ENCODE peak calls at places on chromosomes 6 and 20, in eight cellular contexts. B is K562; E is stimulated activated CD4-positive, alpha-beta T cell treated with anti-CD3 and anti-CD28 coated beads, Interleukin-2, amount 100 ng/mL, for 24 hours; Y is T-helper 9 cell; O is Calu3; R is psoas muscle; U is Ammon's horn; M is RPMI7951. V is an unnamed sample.

GRCh38 chr20:41317536-41318270 is at the start of gene ZHX3:
- DNase-seq in B (peak; percentile 100), E (peak; percentile 97), Y (peak; percentile 88), O (peak; percentile 100), R (peak; percentile 98), U (peak; percentile 96), M (peak; percentile 98), V (peak; percentile 98)

GRCh38 chr6:80460396-80460912 is 354.0 kb downstream of the BCKDHB start:
- DNase-seq in B (no peak), E (no peak), Y (no peak), O (no peak), R (no peak), U (no peak), M (no peak), V (no peak)

GRCh38 chr20:57308451-57309410 is 20.9 kb upstream of the SPO11 start:
- DNase-seq in B (no peak), E (no peak), Y (no peak), O (no peak), R (no peak), U (no peak), M (peak; percentile 16), V (no peak)

GRCh38 chr20:10313215-10313614 is 94.6 kb downstream of the SNAP25 start:
- DNase-seq in B (no peak), E (no peak), Y (no peak), O (no peak), R (no peak), U (no peak), M (peak; percentile 73), V (no peak)

GRCh38 chr6:84346372-84346771 is 118.9 kb upstream of the CEP162 start:
- DNase-seq in B (no peak), E (no peak), Y (no peak), O (no peak), R (no peak), U (no peak), M (no peak), V (no peak)

GRCh38 chr20:31693987-31694661 is 28.5 kb downstream of the BCL2L1 start:
- DNase-seq in B (peak; percentile 61), E (no peak), Y (no peak), O (no peak), R (no peak), U (no peak), M (no peak), V (no peak)

GRCh38 chr6:19979059-19979458 is 141.9 kb downstream of the ID4 start:
- DNase-seq in B (no peak), E (no peak), Y (no peak), O (no peak), R (no peak), U (no peak), M (no peak), V (no peak)

GRCh38 chr6:117317261-117317660 is 51.9 kb downstream of the VGLL2 start:
- DNase-seq in B (peak; percentile 17), E (no peak), Y (no peak), O (peak; percentile 10), R (no peak), U (no peak), M (peak; percentile 40), V (no peak)

GRCh38 chr6:36028088-36028886 is 679 bp downstream of the MAPK14 start:
- DNase-seq in B (peak; percentile 39), E (peak; percentile 49), Y (peak; percentile 33), O (peak; percentile 33), R (peak; percentile 52), U (peak; percentile 30), M (peak; percentile 32), V (peak; percentile 7)

GRCh38 chr20:8534368-8534767 is 402.3 kb downstream of the PLCB1 start:
- DNase-seq in B (no peak), E (no peak), Y (no peak), O (no peak), R (no peak), U (no peak), M (no peak), V (no peak)

GRCh38 chr20:47267621-47268020 is 88.9 kb downstream of the ZMYND8 start:
- DNase-seq in B (no peak), E (no peak), Y (no peak), O (no peak), R (no peak), U (no peak), M (no peak), V (no peak)

GRCh38 chr6:169789944-169790927 is 38.8 kb downstream of the ERMARD start:
- DNase-seq in B (peak; percentile 90), E (peak; percentile 79), Y (peak; percentile 63), O (peak; percentile 82), R (peak; percentile 75), U (peak; percentile 87), M (peak; percentile 66), V (peak; percentile 55)

V was measured in stimulated activated naive B cell treated with anti-CD40 and anti-IgM and Interleukin-4, amounts not matched to agents 10 μg/mL and 1 μg/mL and 100 μg/mL, for 72 hours.